ENCODE peak calls at places on chromosomes 11 and 22, in four cellular contexts. M, C, R and S are unnamed samples.

GRCh38 chr11:108818971-108819370 is 154.1 kb downstream of the DDX10 start:
- DNase-seq in M (no peak), C (no peak), R (no peak), S (no peak)

GRCh38 chr11:57491371-57492061 is 24.0 kb downstream of the SLC43A1 start:
- DNase-seq in M (no peak), C (peak; percentile 38), R (peak; percentile 68), S (no peak)

GRCh38 chr11:21861314-21861713 is 331.6 kb upstream of the ANO5 start:
- DNase-seq in M (no peak), C (no peak), R (no peak), S (no peak)

GRCh38 chr22:21697021-21697771 is 31.4 kb downstream of the PPIL2 start:
- DNase-seq in M (no peak), C (no peak), R (no peak), S (no peak)

GRCh38 chr11:103317118-103317517 is 207.9 kb downstream of the DYNC2H1 start:
- DNase-seq in M (no peak), C (no peak), R (no peak), S (no peak)

GRCh38 chr11:30749268-30749667 is 163.1 kb upstream of the MPPED2 start:
- DNase-seq in M (no peak), C (no peak), R (no peak), S (no peak)

GRCh38 chr11:107785401-107785800 is 73.2 kb downstream of the SLC35F2 start:
- DNase-seq in M (no peak), C (no peak), R (no peak), S (no peak)

GRCh38 chr11:93908689-93909088 is 58.3 kb upstream of the VSTM5 start:
- DNase-seq in M (no peak), C (no peak), R (no peak), S (no peak)

GRCh38 chr11:75267171-75267970 is 26.8 kb downstream of the TPBGL start:
- DNase-seq in M (no peak), C (no peak), R (peak; percentile 59), S (no peak)

GRCh38 chr11:95152878-95153856 is 63.5 kb downstream of the ENDOD1 start:
- DNase-seq in M (no peak), C (no peak), R (peak; percentile 69), S (no peak)
- TF ChIP-seq TCF7L2 in M (no peak), C (no peak), R (no peak), S (no peak)

DNA sequence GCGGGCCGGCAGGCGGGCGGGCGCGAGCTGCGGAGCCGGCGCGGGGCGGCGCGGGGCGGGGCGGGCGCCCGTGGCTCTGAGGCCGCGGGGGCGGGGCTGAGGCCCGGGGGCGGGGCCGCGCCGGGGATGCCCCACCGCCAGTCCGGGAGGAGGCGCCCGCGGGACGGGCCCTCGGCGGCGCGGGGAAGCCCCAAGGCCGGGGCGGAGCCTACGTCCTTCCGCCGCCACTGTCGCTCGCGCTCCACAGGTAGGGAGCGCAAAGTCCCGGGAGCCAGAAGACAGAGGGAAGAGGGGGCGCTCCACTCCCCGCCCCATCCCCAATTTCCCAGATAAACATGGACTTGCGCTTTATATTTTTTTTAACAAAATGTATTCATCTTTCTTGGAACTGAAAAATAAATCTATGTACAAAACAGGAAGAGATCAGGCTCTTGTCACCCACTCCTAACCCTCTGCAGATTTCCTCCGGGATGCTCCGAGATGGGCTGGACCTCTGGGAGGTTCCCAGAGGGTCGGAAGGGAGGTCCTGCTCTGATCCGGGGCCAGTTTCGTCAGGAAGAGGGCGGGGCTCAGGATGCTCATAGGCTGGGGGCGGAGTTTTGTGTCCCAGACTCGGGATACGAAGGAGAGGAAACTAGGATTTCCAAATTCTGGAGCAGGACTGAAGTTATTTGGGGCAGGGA is at the start of gene MAP4K2:
- DNase-seq in M (peak; percentile 64), C (peak; percentile 70), R (peak; percentile 98), S (peak; percentile 70)
- TF ChIP-seq CTCF in M (peak; percentile 21), C (peak; percentile 65), R (peak; percentile 55), S (no peak)

GRCh38 chr11:126918556-126918955 is 82.0 kb downstream of the KIRREL3 start:
- DNase-seq in M (no peak), C (no peak), R (no peak), S (no peak)
- TF ChIP-seq TCF7L2 in M (no peak), C (no peak), R (no peak), S (no peak)

GRCh38 chr11:73124796-73125195 is 17.3 kb downstream of the FCHSD2 start:
- DNase-seq in M (no peak), C (no peak), R (no peak), S (no peak)

GRCh38 chr11:73121692-73122091 is 20.4 kb downstream of the FCHSD2 start:
- DNase-seq in M (no peak), C (no peak), R (no peak), S (no peak)

GRCh38 chr11:73129198-73129597 is 12.9 kb downstream of the FCHSD2 start:
- DNase-seq in M (no peak), C (no peak), R (no peak), S (no peak)

GRCh38 chr11:73130181-73130580 is 11.9 kb downstream of the FCHSD2 start:
- DNase-seq in M (no peak), C (no peak), R (no peak), S (no peak)

DNA sequence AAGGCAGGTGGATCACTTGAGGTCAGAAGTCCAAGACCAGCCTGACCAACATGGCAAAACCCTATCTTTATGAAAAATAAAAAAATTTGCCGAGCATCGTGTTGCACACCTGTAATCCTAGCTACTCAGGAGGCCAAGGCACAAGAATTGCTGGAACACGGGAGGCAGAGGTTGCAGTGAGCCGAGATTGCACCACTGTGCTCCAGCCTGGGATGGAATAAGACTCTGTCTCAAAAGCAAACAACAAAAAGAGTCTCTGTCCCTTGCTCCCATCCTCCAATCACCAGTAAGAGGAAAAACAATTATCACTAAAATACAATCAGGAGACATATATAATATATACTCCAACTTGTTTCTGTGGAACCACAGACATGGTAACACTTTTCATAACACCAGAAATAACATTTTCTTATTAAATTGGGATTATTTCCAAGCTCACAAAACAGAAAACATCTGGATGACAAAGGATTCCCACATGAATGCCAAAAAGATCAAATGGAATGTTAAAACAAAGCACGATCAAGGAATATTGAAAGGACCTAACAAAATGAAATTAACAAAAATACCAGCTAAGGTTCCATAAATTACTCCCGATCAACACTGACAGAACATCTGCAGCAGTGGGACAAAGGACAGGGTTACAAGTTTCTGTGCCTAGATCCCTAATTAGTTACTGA is 15.2 kb downstream of the FCHSD2 start:
- DNase-seq in M (no peak), C (no peak), R (no peak), S (no peak)
- TF ChIP-seq CTCF in M (no peak), C (no peak), R (no peak), S (no peak)